ENCODE peak calls at places on chromosomes 6 and 20, in eight cellular contexts. X is left ventricle myocardium inferior, T is colonic mucosa, I is transverse colon, Z is GM12865, E is HFF-Myc, J is fibroblast of lung, H is stomach. O is an unnamed sample.
A peak's percentile ranks its signal among the peaks of the same experiment; 100 is the strongest.

GRCh38 chr6:160791981-160792418 is 90.0 kb downstream of the PLG start:
- DNase-seq in I (no peak), H (no peak), T (no peak), Z (peak; percentile 3), E (no peak), J (no peak), X (no peak), O (no peak)

GRCh38 chr6:137282253-137282652 is 63.1 kb upstream of the IFNGR1 start:
- DNase-seq in E (no peak), X (no peak), Z (peak; percentile 62), J (no peak), I (no peak), H (no peak), T (no peak), O (no peak)

GRCh38 chr6:41937881-41938574 is 3.6 kb downstream of the CCND3 start:
- DNase-seq in X (no peak), J (peak; percentile 49), E (no peak), T (no peak), H (no peak), I (no peak), Z (no peak), O (no peak)

GRCh38 chr6:69663215-69663614 is 133.6 kb downstream of the LMBRD1 start:
- DNase-seq in J (no peak), X (no peak), T (no peak), H (no peak), Z (peak; percentile 6), I (no peak), E (no peak), O (no peak)

GRCh38 chr6:131244942-131245341 is 109.7 kb downstream of the AKAP7 start:
- DNase-seq in Z (no peak), H (no peak), X (no peak), T (no peak), I (no peak), J (no peak), E (no peak), O (no peak)

GRCh38 chr6:106574729-106575458 is 54.4 kb downstream of the RTN4IP1 start:
- DNase-seq in X (no peak), J (peak; percentile 60), E (peak; percentile 33), H (no peak), Z (no peak), T (no peak), I (no peak), O (no peak)

GRCh38 chr6:113644861-113645575 is 212.1 kb upstream of the MARCKS start:
- DNase-seq in X (no peak), Z (peak; percentile 79), T (no peak), E (peak; percentile 93), H (no peak), I (no peak), J (peak; percentile 89), O (no peak)

GRCh38 chr6:41813469-41813868 is 26.0 kb downstream of the TOMM6 start:
- DNase-seq in Z (no peak), E (no peak), I (no peak), X (no peak), J (no peak), T (no peak), H (no peak), O (no peak)

GRCh38 chr20:23445596-23446217 is 6.2 kb downstream of the CSTL1 start:
- DNase-seq in Z (no peak), I (no peak), J (peak; percentile 67), E (no peak), H (no peak), T (no peak), X (no peak), O (no peak)

GRCh38 chr6:11393713-11394627 is 143.6 kb upstream of the TMEM170B start:
- DNase-seq in H (no peak), Z (no peak), X (no peak), I (no peak), E (no peak), T (no peak), J (no peak), O (no peak)

GRCh38 chr6:163355471-163355991 is 59.0 kb upstream of the QKI start:
- DNase-seq in H (no peak), I (no peak), E (peak; percentile 25), T (peak; percentile 34), J (peak; percentile 34), X (peak; percentile 78), Z (no peak), O (no peak)

GRCh38 chr6:211856-212497 is 80.3 kb upstream of the DUSP22 start:
- DNase-seq in X (no peak), H (no peak), J (no peak), I (no peak), T (no peak), E (no peak), Z (no peak), O (no peak)

GRCh38 chr20:52999040-52999439 is 26.9 kb downstream of the TSHZ2 start:
- DNase-seq in X (no peak), J (no peak), T (no peak), Z (no peak), H (no peak), E (no peak), I (no peak), O (no peak)

GRCh38 chr20:53004267-53004813 is 32.2 kb downstream of the TSHZ2 start:
- DNase-seq in I (no peak), T (no peak), E (no peak), X (no peak), Z (no peak), J (no peak), H (no peak), O (no peak)

GRCh38 chr20:53002786-53003185 is 30.6 kb downstream of the TSHZ2 start:
- DNase-seq in I (no peak), Z (no peak), X (no peak), T (no peak), J (no peak), E (no peak), H (no peak), O (no peak)

GRCh38 chr20:53003420-53003819 is 31.3 kb downstream of the TSHZ2 start:
- DNase-seq in J (no peak), E (no peak), I (no peak), X (no peak), T (no peak), Z (no peak), H (no peak), O (no peak)

DNA sequence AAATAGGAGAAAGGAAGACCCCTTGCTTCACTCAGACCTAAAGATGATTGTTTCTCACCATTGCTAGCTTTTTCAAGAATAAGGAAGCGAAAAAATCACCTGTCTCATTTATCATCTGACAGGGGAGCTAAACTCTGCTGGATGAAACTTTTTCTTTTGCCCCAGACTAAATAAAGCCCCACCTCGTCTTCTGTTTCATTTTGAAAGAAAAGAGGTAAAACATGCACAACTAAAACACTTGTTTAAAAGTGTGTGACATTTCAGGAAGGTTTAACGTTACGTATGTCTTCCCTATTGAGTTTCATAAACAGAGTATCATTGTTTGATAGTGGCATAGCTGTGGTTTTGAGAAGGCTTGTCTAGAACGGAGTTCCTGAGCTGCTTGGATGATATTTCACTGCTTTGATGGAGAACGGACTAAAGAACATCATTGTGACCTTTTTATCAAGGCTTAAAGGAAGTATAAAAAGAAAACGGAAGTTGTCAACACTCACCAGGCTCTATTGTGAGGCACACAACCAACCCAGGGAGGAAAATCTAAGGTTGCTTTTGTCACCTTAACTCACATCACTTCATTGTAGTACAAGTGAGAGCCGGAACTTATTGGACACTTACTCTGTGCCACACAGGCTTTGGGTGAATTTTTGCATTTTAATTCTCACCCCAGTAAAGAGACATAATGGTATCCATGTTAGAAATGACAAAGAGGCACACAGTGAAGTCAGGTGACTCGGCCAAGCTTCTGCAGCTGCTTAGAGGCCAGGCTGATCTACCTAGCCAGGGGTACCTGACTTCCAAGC is 29.5 kb downstream of the TSHZ2 start:
- DNase-seq in X (no peak), Z (peak; percentile 66), T (no peak), J (no peak), H (no peak), E (no peak), I (no peak), O (no peak)
- H3K4me3 ChIP-seq in X (no peak overlapping the region), Z (peak overlapping the region; percentile 12), T (no peak overlapping the region), J (no peak overlapping the region), H (no peak overlapping the region), E (no peak overlapping the region), I (no peak overlapping the region), O (no peak overlapping the region)

GRCh38 chr6:3410385-3411360 is 46.2 kb downstream of the SLC22A23 start:
- DNase-seq in E (peak; percentile 14), Z (peak; percentile 67), I (peak; percentile 73), X (no peak), J (peak; percentile 66), H (peak; percentile 61), T (peak; percentile 87), O (no peak)

GRCh38 chr6:3407840-3408239 is 49.0 kb downstream of the SLC22A23 start:
- DNase-seq in H (no peak), I (no peak), J (no peak), T (no peak), E (no peak), X (no peak), Z (no peak), O (no peak)

GRCh38 chr6:3408665-3409064 is 48.2 kb downstream of the SLC22A23 start:
- DNase-seq in Z (no peak), I (no peak), H (no peak), T (no peak), X (no peak), J (no peak), E (no peak), O (no peak)

GRCh38 chr6:3411967-3412778 is 44.7 kb downstream of the SLC22A23 start:
- DNase-seq in E (no peak), T (no peak), I (no peak), J (no peak), Z (no peak), H (no peak), X (no peak), O (no peak)

GRCh38 chr6:3409699-3410384 is 47.0 kb downstream of the SLC22A23 start:
- DNase-seq in X (no peak), H (peak; percentile 81), T (peak; percentile 86), I (peak; percentile 83), Z (no peak), J (no peak), E (no peak), O (no peak)
- TF ChIP-seq CTCF in X (no peak), H (no peak), T (no peak), I (no peak), Z (no peak), J (no peak), E (no peak), O (no peak)

DNA sequence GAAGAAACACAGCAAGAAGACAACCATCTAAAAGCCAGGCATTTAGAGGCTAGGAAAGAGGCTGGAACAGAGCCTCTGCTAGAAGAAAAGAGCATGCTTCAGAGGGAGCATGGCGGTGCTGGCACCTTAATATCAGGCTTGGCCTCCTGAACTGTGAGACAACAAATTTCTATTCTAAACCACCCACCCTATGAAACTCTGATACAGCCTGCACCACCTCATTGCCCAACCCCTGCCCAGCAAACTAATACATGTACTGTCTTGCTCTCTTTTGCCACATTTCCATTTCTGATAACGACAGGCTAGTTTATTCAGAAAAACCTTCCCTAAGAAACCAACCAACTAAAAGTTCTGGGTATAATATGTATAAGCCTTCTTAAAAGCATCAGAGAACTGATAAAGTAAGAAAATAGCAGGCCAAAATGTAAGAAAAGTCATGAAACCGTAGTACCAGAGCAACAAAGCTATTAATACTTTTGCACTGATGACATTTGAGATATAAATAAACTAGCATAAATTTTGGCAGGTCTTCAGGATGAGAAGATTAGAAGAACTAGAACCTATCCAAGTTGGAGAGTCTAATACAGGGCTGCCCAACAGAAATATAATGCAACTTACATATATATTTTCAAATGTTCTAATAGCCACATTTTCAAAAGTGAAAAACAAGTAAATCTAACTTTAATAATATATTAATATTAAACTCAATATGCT is 184.7 kb upstream of the HSF2 start:
- DNase-seq in X (no peak), H (no peak), Z (no peak), T (no peak), I (no peak), J (no peak), E (no peak), O (no peak)
- H3K4me3 ChIP-seq in X (no peak overlapping the region), H (no peak overlapping the region), Z (no peak overlapping the region), T (no peak overlapping the region), I (no peak overlapping the region), J (no peak overlapping the region), E (no peak overlapping the region), O (no peak overlapping the region)

GRCh38 chr6:75735491-75736186 is 13.4 kb upstream of the MYO6 start:
- DNase-seq in E (no peak), T (no peak), Z (peak; percentile 30), J (peak; percentile 26), I (no peak), X (no peak), H (no peak), O (peak; percentile 96)
- TF ChIP-seq CTCF in E (no peak), T (no peak), Z (no peak), J (no peak), I (no peak), X (no peak), H (no peak), O (no peak)